ENCODE peak calls at places on chromosome 19, in five cellular contexts. U is cardiac muscle cell, F is occipital lobe, S is stomach, W is Kasumi-1. G is an unnamed sample.
A peak's percentile ranks its signal among the peaks of the same experiment; 100 is the strongest.

GRCh38 chr19:55189424-55189823 is 9.3 kb upstream of the SYT5 start:
- DNase-seq in U (no peak), W (no peak), F (peak; percentile 76), S (no peak), G (no peak)

GRCh38 chr19:15098505-15098904 is 8.7 kb upstream of the SYDE1 start:
- DNase-seq in S (no peak), U (no peak), W (no peak), F (no peak), G (no peak)

GRCh38 chr19:13044160-13044853 is 49.0 kb downstream of the NFIX start:
- DNase-seq in S (no peak), F (no peak), U (no peak), W (no peak), G (no peak)

GRCh38 chr19:40523322-40524047 is 53.2 kb upstream of the SHKBP1 start:
- DNase-seq in F (no peak), U (peak; percentile 77), W (peak; percentile 77), S (peak; percentile 80), G (peak; percentile 46)

GRCh38 chr19:41671481-41671880 is 16.6 kb downstream of the CEACAM7 start:
- DNase-seq in S (no peak), U (no peak), F (no peak), W (no peak), G (no peak)

GRCh38 chr19:873084-874019 is 13.9 kb downstream of the CFD start:
- DNase-seq in W (peak; percentile 13), S (no peak), F (no peak), U (peak; percentile 36), G (no peak)

GRCh38 chr19:44093931-44094765 is at the start of gene ZNF224:
- DNase-seq in W (peak; percentile 95), U (peak; percentile 96), S (peak; percentile 89), F (peak; percentile 90), G (peak; percentile 86)

GRCh38 chr19:47197141-47197540 is 33.9 kb downstream of the BBC3 start:
- DNase-seq in S (no peak), U (no peak), W (no peak), F (no peak), G (no peak)

GRCh38 chr19:10683064-10683426 is 18.2 kb upstream of the QTRT1 start:
- DNase-seq in F (no peak), W (no peak), S (no peak), U (no peak), G (no peak)

GRCh38 chr19:10660346-10660745 is 6.2 kb downstream of the ILF3 start:
- DNase-seq in S (no peak), W (no peak), F (no peak), U (no peak), G (no peak)

GRCh38 chr19:33388231-33388816 is 14.8 kb downstream of the CEBPG start:
- DNase-seq in W (no peak), U (no peak), F (no peak), S (no peak), G (no peak)

GRCh38 chr19:5166262-5166661 is 174.3 kb downstream of the PTPRS start:
- DNase-seq in F (no peak), W (no peak), S (no peak), U (no peak), G (no peak)